ENCODE peak calls at places on chromosomes 12 and 14, in seven cellular contexts. D is neural crest cell, G is endodermal cell, N is glutamatergic neuron, C is cardiac muscle cell, K is lower lobe of right lung, X is type B pancreatic cell. T is an unnamed sample.

GRCh38 chr12:139585-139984 is 73.0 kb downstream of the IQSEC3 start:
- DNase-seq in D (no peak), G (peak; percentile 81), N (peak; percentile 62), C (peak; percentile 66), K (peak; percentile 34), X (no peak), T (no peak)

GRCh38 chr12:12456637-12457036 is 99.8 kb downstream of the BORCS5 start:
- DNase-seq in D (no peak), G (no peak), N (no peak), C (no peak), K (no peak), X (no peak), T (no peak)

GRCh38 chr12:3150820-3151590 is 73.8 kb downstream of the TSPAN9 start:
- DNase-seq in D (no peak), G (peak; percentile 89), N (no peak), C (peak; percentile 51), K (no peak), X (no peak), T (no peak)

GRCh38 chr14:94051115-94051514 is 25.0 kb downstream of the OTUB2 start:
- DNase-seq in D (no peak), G (peak; percentile 78), N (no peak), C (peak; percentile 65), K (no peak), X (peak; percentile 34), T (no peak)

GRCh38 chr14:99175331-99176155 is 96.5 kb downstream of the BCL11B start:
- DNase-seq in D (no peak), G (peak; percentile 42), N (no peak), C (no peak), K (no peak), X (no peak), T (no peak)

GRCh38 chr12:20058068-20058467 is 310.3 kb upstream of the PDE3A start:
- DNase-seq in D (no peak), G (no peak), N (no peak), C (no peak), K (no peak), X (no peak), T (no peak)

GRCh38 chr12:45648070-45648469 is 81.4 kb upstream of the ARID2 start:
- DNase-seq in D (no peak), G (no peak), N (no peak), C (no peak), K (no peak), X (no peak), T (no peak)

GRCh38 chr14:75379246-75379929 is 48.4 kb upstream of the JDP2 start:
- DNase-seq in D (no peak), G (no peak), N (no peak), C (no peak), K (no peak), X (no peak), T (no peak)

GRCh38 chr12:130163461-130164215 is 1.4 kb downstream of the FZD10 start:
- DNase-seq in D (no peak), G (peak; percentile 78), N (no peak), C (no peak), K (no peak), X (no peak), T (no peak)

GRCh38 chr14:77985235-77985634 is 184.9 kb upstream of the NRXN3 start:
- DNase-seq in D (no peak), G (peak; percentile 42), N (no peak), C (no peak), K (no peak), X (no peak), T (no peak)

GRCh38 chr14:61875483-61875882 is 113.3 kb downstream of the SNAPC1 start:
- DNase-seq in D (no peak), G (no peak), N (no peak), C (no peak), K (no peak), X (no peak), T (no peak)

GRCh38 chr12:75571651-75572050 is 60.2 kb upstream of the KRR1 start:
- DNase-seq in D (no peak), G (no peak), N (no peak), C (no peak), K (no peak), X (no peak), T (no peak)

GRCh38 chr12:27355486-27355885 is 22.9 kb downstream of the BMAL2 start:
- DNase-seq in D (no peak), G (no peak), N (no peak), C (no peak), K (no peak), X (no peak), T (no peak)

GRCh38 chr12:2844786-2845185 is 10.0 kb upstream of the NRIP2 start:
- DNase-seq in D (no peak), G (no peak), N (no peak), C (no peak), K (no peak), X (no peak), T (no peak)

GRCh38 chr14:34461334-34462131 is 507 bp downstream of the SPTSSA start:
- DNase-seq in D (peak; percentile 44), G (peak; percentile 87), N (peak; percentile 61), C (peak; percentile 86), K (peak; percentile 61), X (no peak), T (peak; percentile 8)

GRCh38 chr12:70443274-70443673 is 77.2 kb downstream of the KCNMB4 start:
- DNase-seq in D (no peak), G (no peak), N (no peak), C (no peak), K (no peak), X (no peak), T (peak; percentile 25)

GRCh38 chr14:55756078-55756477 is 176.1 kb downstream of the KTN1 start:
- DNase-seq in D (no peak), G (no peak), N (no peak), C (no peak), K (no peak), X (no peak), T (no peak)

GRCh38 chr12:7369274-7369729 is 65.4 kb downstream of the ACSM4 start:
- DNase-seq in D (no peak), G (no peak), N (peak; percentile 87), C (no peak), K (peak; percentile 45), X (no peak), T (no peak)

GRCh38 chr12:4555804-4556203 is 6.2 kb upstream of the DYRK4 start:
- DNase-seq in D (no peak), G (no peak), N (no peak), C (no peak), K (no peak), X (no peak), T (no peak)

GRCh38 chr12:80216890-80217559 is 117.7 kb downstream of the OTOGL start:
- DNase-seq in D (no peak), G (peak; percentile 62), N (peak; percentile 25), C (peak; percentile 79), K (no peak), X (no peak), T (no peak)

GRCh38 chr12:100348657-100349454 is 8.0 kb upstream of the SLC17A8 start:
- DNase-seq in D (no peak), G (no peak), N (no peak), C (no peak), K (no peak), X (no peak), T (peak; percentile 19)
- TF ChIP-seq CTCF in D (peak; percentile 76), G (peak; percentile 80), N (peak; percentile 19), C (peak; percentile 39), K (peak; percentile 24), X (peak; percentile 74), T (peak; percentile 73)

DNA sequence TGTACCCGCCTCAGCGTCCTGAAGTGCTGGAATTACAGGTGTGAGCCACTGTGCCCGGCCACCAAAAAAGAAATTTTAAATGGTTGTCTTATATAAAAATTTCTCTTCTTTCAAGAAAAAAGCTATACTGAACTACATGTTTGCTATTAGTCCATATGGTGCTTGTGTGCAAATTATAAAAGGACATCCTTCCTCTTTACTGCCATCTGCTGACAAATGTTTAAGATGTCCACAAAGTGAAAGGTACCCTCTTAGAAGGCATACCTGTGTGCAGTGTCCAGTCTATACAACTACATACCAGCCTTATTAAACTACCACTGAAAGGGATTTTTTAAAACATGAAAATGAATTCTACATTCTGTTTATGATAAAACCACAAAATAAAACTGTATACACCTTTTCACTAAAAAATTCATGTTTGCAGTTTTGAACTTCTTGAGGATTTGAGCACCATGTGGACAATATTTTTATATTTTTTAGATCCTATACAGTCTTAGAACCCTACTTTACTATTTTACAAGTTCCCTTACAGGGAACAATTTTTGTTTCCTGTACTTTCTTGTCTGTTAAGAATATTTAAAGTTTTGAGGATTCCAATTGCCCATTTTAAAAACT is 32.8 kb upstream of the TOMM20L start:
- DNase-seq in D (no peak), G (no peak), N (no peak), C (peak; percentile 8), K (no peak), X (no peak), T (peak; percentile 23)
- TF ChIP-seq CTCF in D (peak; percentile 54), G (peak; percentile 57), N (no peak), C (peak; percentile 33), K (peak; percentile 21), X (peak; percentile 56), T (peak; percentile 60)

GRCh38 chr14:36655571-36655962 is 6.1 kb upstream of the PAX9 start:
- DNase-seq in D (no peak), G (no peak), N (no peak), C (no peak), K (no peak), X (no peak), T (no peak)

GRCh38 chr14:36655054-36655381 is 6.6 kb upstream of the PAX9 start:
- DNase-seq in D (no peak), G (peak; percentile 57), N (no peak), C (no peak), K (no peak), X (no peak), T (no peak)

GRCh38 chr14:36657409-36658090 is 4.1 kb upstream of the PAX9 start:
- DNase-seq in D (no peak), G (peak; percentile 82), N (peak; percentile 47), C (no peak), K (no peak), X (peak; percentile 71), T (no peak)

GRCh38 chr14:36656769-36657408 is 4.8 kb upstream of the PAX9 start:
- DNase-seq in D (no peak), G (no peak), N (no peak), C (no peak), K (no peak), X (no peak), T (no peak)

DNA sequence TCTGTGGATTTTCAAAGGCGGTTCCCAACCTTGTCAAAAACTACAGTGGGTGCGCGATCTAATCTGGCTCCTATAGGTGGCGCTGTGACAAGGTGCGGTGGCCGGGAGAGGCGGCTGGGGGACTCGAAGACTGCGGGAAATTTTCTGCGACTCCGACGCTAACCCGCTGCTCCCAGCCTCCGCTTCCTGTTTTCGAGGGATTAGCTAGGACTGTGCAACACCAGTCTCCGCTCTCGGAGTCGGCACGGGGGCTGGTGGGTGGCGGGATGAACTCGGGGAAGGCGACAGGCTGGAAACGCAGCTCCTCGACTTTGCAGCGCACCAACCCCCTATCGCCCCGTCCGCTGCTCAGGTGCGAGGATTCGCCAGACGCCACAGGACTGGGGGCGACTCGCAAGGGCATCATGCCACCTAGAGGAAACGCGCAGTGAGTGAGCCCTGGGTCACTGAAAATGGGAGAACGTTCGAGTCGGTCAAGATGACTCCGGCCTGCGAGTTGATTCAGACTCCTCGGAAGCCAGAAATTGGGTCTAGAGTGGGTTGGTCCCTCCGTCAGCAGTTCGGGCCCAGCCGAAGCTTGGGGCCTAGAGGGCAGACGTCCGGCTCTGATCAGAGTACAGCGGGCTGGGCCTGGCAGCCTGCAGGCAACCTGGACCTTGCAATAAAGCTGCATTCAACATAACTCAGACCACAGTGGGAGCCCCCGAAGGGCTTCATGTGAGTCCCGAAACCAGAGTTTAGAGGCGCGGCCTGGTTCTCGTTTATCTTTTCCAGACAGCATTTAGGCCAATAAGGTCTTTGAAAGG is 5.5 kb upstream of the PAX9 start:
- DNase-seq in D (peak; percentile 66), G (peak; percentile 94), N (peak; percentile 78), C (peak; percentile 79), K (no peak), X (peak; percentile 73), T (no peak)
- TF ChIP-seq CTCF in D (peak; percentile 78), G (peak; percentile 91), N (peak; percentile 80), C (peak; percentile 37), K (peak; percentile 27), X (peak; percentile 84), T (peak; percentile 56)

GRCh38 chr14:91354979-91355685 is 62.5 kb downstream of the CCDC88C start:
- DNase-seq in D (peak; percentile 40), G (peak; percentile 93), N (peak; percentile 77), C (no peak), K (peak; percentile 23), X (no peak), T (no peak)
- TF ChIP-seq CTCF in D (peak; percentile 56), G (peak; percentile 83), N (peak; percentile 74), C (peak; percentile 26), K (peak; percentile 22), X (peak; percentile 64), T (peak; percentile 35)